ENCODE peak calls at places on chromosome 21, in seven cellular contexts. L is C1 segment of cervical spinal cord; P is ELF-1; M is effector memory CD8-positive, alpha-beta T cell; Z is activated CD8-positive, alpha-beta T cell treated with anti-CD3 and anti-CD28 coated beads for 36 hours; E is activated CD4-positive, alpha-beta T cell treated with anti-CD3 and anti-CD28 coated beads for 24 hours; S is omental fat pad. I is an unnamed sample.

GRCh38 chr21:25573409-25574206 is 33.7 kb downstream of the MRPL39 start:
- DNase-seq in E (no peak), S (no peak), L (no peak), P (no peak), M (peak; percentile 27), Z (peak; percentile 87), I (no peak)

GRCh38 chr21:45029298-45029967 is 44.9 kb upstream of the ADARB1 start:
- DNase-seq in L (no peak), Z (no peak), M (no peak), P (peak; percentile 86), S (no peak), E (no peak), I (peak; percentile 81)

GRCh38 chr21:34684174-34684876 is 15.5 kb downstream of the CLIC6 start:
- DNase-seq in M (no peak), P (no peak), Z (no peak), S (no peak), L (no peak), E (no peak), I (no peak)

GRCh38 chr21:46438241-46438640 is 20.4 kb upstream of the DIP2A start:
- DNase-seq in E (no peak), S (no peak), P (no peak), M (no peak), L (no peak), Z (no peak), I (no peak)

GRCh38 chr21:42352433-42353095 is 1.8 kb upstream of the TFF2 start:
- DNase-seq in E (no peak), M (no peak), S (no peak), L (no peak), Z (no peak), P (no peak), I (peak; percentile 45)

GRCh38 chr21:44477712-44478111 is 22.4 kb downstream of the LRRC3 start:
- DNase-seq in P (no peak), Z (no peak), E (no peak), L (no peak), S (no peak), M (no peak), I (no peak)

GRCh38 chr21:43829575-43830119 is 35.4 kb upstream of the AGPAT3 start:
- DNase-seq in E (no peak), Z (no peak), S (no peak), P (no peak), L (no peak), M (no peak), I (no peak)

GRCh38 chr21:41766051-41766882 is 585 bp downstream of the RIPK4 start:
- DNase-seq in P (no peak), M (no peak), L (no peak), S (no peak), Z (no peak), E (no peak), I (no peak)

GRCh38 chr21:39106881-39107462 is 76.3 kb downstream of the PSMG1 start:
- DNase-seq in L (no peak), M (no peak), S (no peak), P (no peak), E (no peak), Z (no peak), I (no peak)

GRCh38 chr21:38743772-38744529 is 61.8 kb upstream of the ETS2 start:
- DNase-seq in P (no peak), L (no peak), E (no peak), Z (no peak), S (no peak), M (no peak), I (peak; percentile 66)

GRCh38 chr21:17250651-17251294 is 262.1 kb upstream of the CXADR start:
- DNase-seq in P (no peak), M (no peak), Z (no peak), E (no peak), L (no peak), S (no peak), I (no peak)

GRCh38 chr21:36080386-36080785 is 10.6 kb downstream of the CBR1 start:
- DNase-seq in P (no peak), E (no peak), S (no peak), L (no peak), M (no peak), Z (no peak), I (no peak)

GRCh38 chr21:42193131-42193671 is 25.7 kb upstream of the ABCG1 start:
- DNase-seq in P (no peak), S (no peak), L (no peak), M (peak; percentile 59), E (no peak), Z (peak; percentile 88), I (no peak)

GRCh38 chr21:36860736-36861594 is 105.5 kb downstream of the HLCS start:
- DNase-seq in Z (no peak), P (no peak), S (no peak), E (no peak), M (no peak), L (no peak), I (no peak)

GRCh38 chr21:34974162-34974981 is 74.7 kb downstream of the RUNX1 start:
- DNase-seq in E (no peak), M (peak; percentile 55), P (no peak), Z (peak; percentile 69), L (no peak), S (no peak), I (no peak)

GRCh38 chr21:46459356-46460112 is 843 bp downstream of the DIP2A start:
- DNase-seq in P (peak; percentile 39), M (no peak), L (peak; percentile 18), E (no peak), S (no peak), Z (peak; percentile 36), I (peak; percentile 93)

GRCh38 chr21:9837946-9838801 is 683.2 kb upstream of the TPTE start:
- DNase-seq in P (no peak), E (no peak), L (no peak), M (no peak), Z (no peak), S (no peak), I (no peak)

GRCh38 chr21:27213328-27213727 is 246.4 kb upstream of the ADAMTS5 start:
- DNase-seq in L (no peak), P (no peak), M (no peak), S (no peak), Z (no peak), E (no peak), I (no peak)

GRCh38 chr21:34229361-34229760 is 134.4 kb upstream of the KCNE2 start:
- DNase-seq in P (no peak), Z (no peak), M (no peak), S (no peak), E (no peak), L (no peak), I (no peak)

GRCh38 chr21:46562964-46563607 is 41.8 kb downstream of the S100B start:
- DNase-seq in L (no peak), M (no peak), E (no peak), S (no peak), Z (no peak), P (no peak), I (peak; percentile 81)

GRCh38 chr21:45318556-45319341 is 31.1 kb upstream of the POFUT2 start:
- DNase-seq in E (no peak), S (no peak), L (no peak), P (peak; percentile 94), M (no peak), Z (no peak), I (peak; percentile 92)

GRCh38 chr21:33974513-33975468 is 59.2 kb upstream of the ATP5PO start:
- DNase-seq in L (no peak), M (no peak), E (no peak), S (no peak), P (no peak), Z (no peak), I (no peak)

GRCh38 chr21:44866780-44867179 is 6.7 kb downstream of the PTTG1IP start:
- DNase-seq in S (no peak), Z (no peak), L (no peak), M (no peak), E (no peak), P (peak; percentile 67), I (no peak)

I was measured in lower leg skin.